ENCODE peak calls at places on chromosomes 2 and 18, in four cellular contexts. H, S, A and K are unnamed samples.

GRCh38 chr2:226559536-226559935 is 240.1 kb downstream of the IRS1 start:
- DNase-seq in A (no peak), H (no peak), S (no peak), K (no peak)

GRCh38 chr2:22756644-22757043 is 628.3 kb upstream of the KLHL29 start:
- DNase-seq in H (no peak), S (no peak), A (no peak), K (no peak)

GRCh38 chr18:48928787-48929186 is 22.0 kb downstream of the SMAD7 start:
- DNase-seq in A (peak), S (peak), H (peak), K (no peak)

GRCh38 chr2:240479111-240479501 is 43.6 kb downstream of the GPC1 start:
- DNase-seq in S (no peak), A (no peak), H (no peak), K (no peak)

GRCh38 chr2:127511090-127511489 is 15.2 kb downstream of the IWS1 start:
- DNase-seq in H (no peak), A (no peak), S (no peak), K (no peak)

GRCh38 chr2:141493936-141494335 is 636.9 kb downstream of the LRP1B start:
- DNase-seq in H (no peak), A (no peak), S (no peak), K (no peak)

GRCh38 chr2:241001413-241002274 is 3.2 kb downstream of the SNED1 start:
- DNase-seq in H (no peak), A (no peak), S (no peak), K (no peak)

GRCh38 chr2:128410758-128411215 is 92.1 kb upstream of the HS6ST1 start:
- DNase-seq in A (no peak), S (no peak), H (no peak), K (no peak)

GRCh38 chr2:202015035-202015345 is 18.7 kb upstream of the FZD7 start:
- DNase-seq in S (no peak), H (no peak), A (no peak), K (no peak)

GRCh38 chr2:29106980-29107388 is 8.2 kb upstream of the CLIP4 start:
- DNase-seq in H (no peak), A (no peak), S (no peak), K (no peak)

GRCh38 chr2:149885468-149885867 is 297.9 kb upstream of the MMADHC start:
- DNase-seq in A (no peak), S (no peak), H (peak), K (no peak)

GRCh38 chr2:53569957-53570727 is 197.5 kb upstream of the CHAC2 start:
- DNase-seq in A (no peak), H (no peak), S (no peak), K (no peak)

GRCh38 chr2:3124921-3125760 is 252.5 kb downstream of the EIPR1 start:
- DNase-seq in S (no peak), A (no peak), H (no peak), K (no peak)

GRCh38 chr2:70140978-70141753 is 49.7 kb downstream of the C2orf42 start:
- DNase-seq in S (peak), A (peak), H (peak), K (no peak)

GRCh38 chr2:159860611-159861010 is 62.6 kb upstream of the CD302 start:
- DNase-seq in S (no peak), A (no peak), H (no peak), K (no peak)

GRCh38 chr2:62118160-62118559 is 77.8 kb upstream of the B3GNT2 start:
- DNase-seq in A (no peak), H (no peak), S (no peak), K (no peak)

GRCh38 chr2:154497019-154497418 is 201.5 kb upstream of the KCNJ3 start:
- DNase-seq in S (no peak), A (no peak), H (no peak), K (no peak)

GRCh38 chr2:128359841-128360240 is 41.2 kb upstream of the HS6ST1 start:
- DNase-seq in H (no peak), A (no peak), S (no peak), K (no peak)

GRCh38 chr2:177123048-177123447 is 89.5 kb upstream of the HNRNPA3 start:
- DNase-seq in S (no peak), H (no peak), A (no peak), K (no peak)

GRCh38 chr18:22195052-22195451 is 25.7 kb downstream of the GATA6 start:
- DNase-seq in A (no peak), H (no peak), S (no peak), K (no peak)

GRCh38 chr2:171553858-171554257 is 31.6 kb downstream of the CYBRD1 start:
- DNase-seq in S (no peak), H (peak), A (no peak), K (no peak)

GRCh38 chr2:67880291-67880761 is 182.5 kb downstream of the C1D start:
- DNase-seq in H (no peak), A (no peak), S (no peak), K (no peak)

GRCh38 chr2:120314656-120315366 is 31.1 kb upstream of the INHBB start:
- DNase-seq in H (no peak), A (no peak), S (no peak), K (no peak)

GRCh38 chr2:16513626-16514025 is 152.0 kb downstream of the CYRIA start:
- DNase-seq in A (no peak), H (no peak), S (no peak), K (no peak)

GRCh38 chr2:140808816-140809215 is 1322.0 kb downstream of the LRP1B start:
- DNase-seq in S (no peak), A (no peak), H (no peak), K (no peak)